ENCODE peak calls at places on chromosomes 2 and 18, in ten cellular contexts. X, W, F, C, N, B, K, H, I and U are unnamed samples.

GRCh38 chr2:43088148-43089073 is 138.0 kb downstream of the ZFP36L2 start:
- DNase-seq in X (no peak), W (no peak), F (no peak), C (no peak), N (peak), B (no peak), K (peak), H (no peak), I (no peak), U (no peak)

GRCh38 chr2:100907832-100908231 is 87.9 kb downstream of the NPAS2 start:
- DNase-seq in X (no peak), W (no peak), F (no peak), C (no peak), N (no peak), B (no peak), K (no peak), H (no peak), I (no peak), U (no peak)

GRCh38 chr2:205698556-205699282 is 16.4 kb downstream of the NRP2 start:
- DNase-seq in X (peak), W (no peak), F (peak), C (no peak), N (no peak), B (no peak), K (no peak), H (no peak), I (no peak), U (no peak)

GRCh38 chr2:85133751-85134254 is 611 bp downstream of the TCF7L1 start:
- DNase-seq in X (peak), W (peak), F (peak), C (no peak), N (no peak), B (no peak), K (peak), H (peak), I (no peak), U (no peak)

GRCh38 chr2:9937968-9938367 is 13.5 kb upstream of the GRHL1 start:
- DNase-seq in X (no peak), W (peak), F (no peak), C (no peak), N (no peak), B (no peak), K (no peak), H (no peak), I (no peak), U (no peak)

GRCh38 chr2:223055836-223056235 is 3.8 kb downstream of the KCNE4 start:
- DNase-seq in X (no peak), W (no peak), F (peak), C (no peak), N (no peak), B (no peak), K (no peak), H (peak), I (no peak), U (no peak)

GRCh38 chr18:3121256-3121655 is 98.5 kb downstream of the MYOM1 start:
- DNase-seq in X (no peak), W (no peak), F (peak), C (no peak), N (no peak), B (no peak), K (peak), H (no peak), I (no peak), U (no peak)

GRCh38 chr2:181680055-181680936 is at the start of gene NEUROD1:
- DNase-seq in X (no peak), W (peak), F (no peak), C (peak), N (no peak), B (no peak), K (no peak), H (no peak), I (no peak), U (no peak)

GRCh38 chr18:31061945-31062344 is 19.4 kb upstream of the DSC3 start:
- DNase-seq in X (no peak), W (no peak), F (no peak), C (no peak), N (no peak), B (no peak), K (no peak), H (no peak), I (no peak), U (no peak)

GRCh38 chr2:98463081-98463481 is 18.4 kb downstream of the INPP4A start:
- DNase-seq in X (no peak), W (no peak), F (no peak), C (no peak), N (no peak), B (no peak), K (no peak), H (no peak), I (no peak), U (no peak)